ENCODE peak calls at places on chromosomes 16 and 17, in nine cellular contexts. Z is A549; J is T-helper 2 cell; E is natural killer cell; P is psoas muscle; F is heart left ventricle; O is NCI-H345; M is central memory CD8-positive, alpha-beta T cell; L is spleen. A is an unnamed sample.

GRCh38 chr16:8867483-8868271 is 1.1 kb downstream of the CARHSP1 start:
- DNase-seq in Z (no peak), J (peak; percentile 38), E (no peak), P (peak; percentile 69), F (peak; percentile 54), O (peak; percentile 51), M (no peak), L (peak; percentile 88), A (peak; percentile 52)

GRCh38 chr17:36808181-36808661 is 129.1 kb upstream of the LHX1 start:
- DNase-seq in Z (no peak), J (no peak), E (no peak), P (no peak), F (no peak), O (peak; percentile 19), M (no peak), L (no peak), A (no peak)

GRCh38 chr17:4369557-4370230 is 3.2 kb upstream of the UBE2G1 start:
- DNase-seq in Z (no peak), J (no peak), E (no peak), P (no peak), F (no peak), O (no peak), M (no peak), L (peak; percentile 71), A (no peak)

GRCh38 chr16:11992008-11992584 is 15.6 kb downstream of the SNX29 start:
- DNase-seq in Z (no peak), J (no peak), E (no peak), P (no peak), F (no peak), O (no peak), M (no peak), L (no peak), A (no peak)

GRCh38 chr17:75808905-75809621 is 24.5 kb downstream of the UNK start:
- DNase-seq in Z (no peak), J (no peak), E (no peak), P (peak; percentile 70), F (peak; percentile 77), O (no peak), M (no peak), L (peak; percentile 55), A (peak; percentile 61)

GRCh38 chr17:36824678-36825091 is 112.6 kb upstream of the LHX1 start:
- DNase-seq in Z (peak; percentile 46), J (no peak), E (no peak), P (no peak), F (no peak), O (no peak), M (no peak), L (peak; percentile 53), A (no peak)

GRCh38 chr16:50857881-50858280 is 116.0 kb downstream of the CYLD start:
- DNase-seq in Z (no peak), J (no peak), E (no peak), P (no peak), F (no peak), O (no peak), M (no peak), L (no peak), A (no peak)

GRCh38 chr16:47581114-47581513 is 120.0 kb downstream of the PHKB start:
- DNase-seq in Z (peak; percentile 26), J (no peak), E (no peak), P (no peak), F (no peak), O (no peak), M (no peak), L (no peak), A (no peak)

GRCh38 chr17:42618442-42619150 is 9.1 kb downstream of the TUBG1 start:
- DNase-seq in Z (peak; percentile 65), J (no peak), E (no peak), P (peak; percentile 91), F (peak; percentile 64), O (peak; percentile 20), M (no peak), L (no peak), A (peak; percentile 60)

GRCh38 chr17:17609121-17609520 is 17.6 kb upstream of the PEMT start:
- DNase-seq in Z (peak; percentile 51), J (no peak), E (no peak), P (peak; percentile 23), F (no peak), O (no peak), M (no peak), L (no peak), A (no peak)

GRCh38 chr17:83089322-83090156 is 10.1 kb downstream of the METRNL start:
- DNase-seq in Z (no peak), J (no peak), E (peak; percentile 65), P (no peak), F (no peak), O (no peak), M (no peak), L (no peak), A (no peak)

GRCh38 chr17:22203208-22203715 is 510.9 kb downstream of the KCNJ18 start:
- DNase-seq in Z (no peak), J (no peak), E (no peak), P (no peak), F (no peak), O (no peak), M (no peak), L (peak; percentile 33), A (no peak)

GRCh38 chr17:50501054-50501453 is 7.2 kb upstream of the MYCBPAP start:
- DNase-seq in Z (peak; percentile 54), J (peak; percentile 24), E (no peak), P (no peak), F (no peak), O (no peak), M (no peak), L (no peak), A (no peak)

GRCh38 chr16:27400751-27401620 is 988 bp upstream of the IL21R start:
- DNase-seq in Z (no peak), J (no peak), E (no peak), P (no peak), F (no peak), O (no peak), M (no peak), L (no peak), A (no peak)

GRCh38 chr17:82204831-82205719 is 7.6 kb downstream of the CCDC57 start:
- DNase-seq in Z (peak; percentile 68), J (no peak), E (no peak), P (no peak), F (no peak), O (peak; percentile 96), M (no peak), L (peak; percentile 79), A (no peak)

GRCh38 chr17:58277107-58277506 is 3.6 kb downstream of the MPO start:
- DNase-seq in Z (peak; percentile 26), J (peak; percentile 34), E (no peak), P (no peak), F (no peak), O (no peak), M (no peak), L (no peak), A (no peak)

GRCh38 chr17:38560503-38561318 is 45.0 kb downstream of the SRCIN1 start:
- DNase-seq in Z (no peak), J (peak; percentile 29), E (no peak), P (no peak), F (no peak), O (no peak), M (no peak), L (no peak), A (no peak)

GRCh38 chr16:4123617-4124300 is 7.5 kb upstream of the ADCY9 start:
- DNase-seq in Z (no peak), J (no peak), E (no peak), P (no peak), F (no peak), O (no peak), M (no peak), L (no peak), A (no peak)

GRCh38 chr17:29573871-29574731 is 5.6 kb downstream of the TP53I13 start:
- DNase-seq in Z (no peak), J (no peak), E (no peak), P (no peak), F (peak; percentile 18), O (no peak), M (no peak), L (peak; percentile 70), A (peak; percentile 13)

GRCh38 chr17:320809-321385 is 31.7 kb downstream of the RPH3AL start:
- DNase-seq in Z (peak; percentile 31), J (no peak), E (no peak), P (peak; percentile 60), F (no peak), O (no peak), M (no peak), L (peak; percentile 74), A (no peak)

A was measured in left ventricle myocardium inferior.